ENCODE peak calls at places on chromosomes 1 and 21, in seven cellular contexts. L is fibroblast of lung, B is aorta, Z is hepatocyte, X is IMR-90, D is left ventricle myocardium inferior, F is foreskin keratinocyte. M is an unnamed sample. For H3K4me1, the result is how much of the 10 kb centered on the place peaks cover.

GRCh38 chr21:39087976-39088370 is 95.3 kb downstream of the PSMG1 start:
- DNase-seq in L (no peak), B (no peak), Z (no peak), X (no peak), D (no peak), F (no peak), M (no peak)

GRCh38 chr1:43766818-43767525 is 59.6 kb downstream of the ST3GAL3 start:
- DNase-seq in L (no peak), B (no peak), Z (no peak), X (peak), D (no peak), F (peak), M (peak)

GRCh38 chr1:65965597-65965996 is 172.9 kb downstream of the PDE4B start:
- DNase-seq in L (no peak), B (no peak), Z (no peak), X (no peak), D (no peak), F (no peak), M (no peak)

GRCh38 chr1:36803870-36804560 is 230.3 kb downstream of the GRIK3 start:
- DNase-seq in L (no peak), B (no peak), Z (no peak), X (no peak), D (no peak), F (no peak), M (no peak)

GRCh38 chr1:153578490-153578889 is 12.8 kb upstream of the S100A2 start:
- DNase-seq in L (no peak), B (no peak), Z (no peak), X (peak), D (no peak), F (no peak), M (no peak)

GRCh38 chr21:33394260-33394659 is 9.0 kb upstream of the IFNGR2 start:
- DNase-seq in L (peak), B (no peak), Z (no peak), X (no peak), D (no peak), F (no peak), M (no peak)

GRCh38 chr1:193674292-193674944 is 488.0 kb upstream of the B3GALT2 start:
- DNase-seq in L (peak), B (no peak), Z (no peak), X (peak), D (no peak), F (no peak), M (no peak)

GRCh38 chr1:247332215-247332900 is 691 bp upstream of the ZNF496 start:
- DNase-seq in L (peak), B (peak), Z (peak), X (peak), D (peak), F (peak), M (peak)

GRCh38 chr1:211616231-211617031 is 37.5 kb upstream of the SLC30A1 start:
- DNase-seq in L (peak), B (peak), Z (no peak), X (no peak), D (peak), F (no peak), M (no peak)

GRCh38 chr1:121483961-121484424 is 299.2 kb downstream of the SRGAP2C start:
- DNase-seq in L (peak), B (no peak), Z (peak), X (peak), D (no peak), F (peak), M (no peak)

GRCh38 chr1:61107638-61108037 is 25.3 kb downstream of the NFIA start:
- DNase-seq in L (no peak), B (no peak), Z (no peak), X (no peak), D (no peak), F (no peak), M (no peak)

GRCh38 chr1:53892911-53893310 is 1.1 kb upstream of the DIO1 start:
- DNase-seq in L (no peak), B (no peak), Z (no peak), X (no peak), D (no peak), F (no peak), M (no peak)

GRCh38 chr21:41045534-41046268 is 122.3 kb upstream of the BACE2 start:
- DNase-seq in L (no peak), B (no peak), Z (peak), X (no peak), D (no peak), F (no peak), M (no peak)

GRCh38 chr1:65825736-65826135 is 33.0 kb downstream of the PDE4B start:
- DNase-seq in L (peak), B (no peak), Z (no peak), X (peak), D (no peak), F (no peak), M (no peak)

GRCh38 chr1:81813691-81814090 is 13.0 kb downstream of the ADGRL2 start:
- DNase-seq in L (no peak), B (no peak), Z (no peak), X (no peak), D (no peak), F (no peak), M (no peak)

GRCh38 chr1:208071425-208072031 is 160.6 kb upstream of the CD34 start:
- DNase-seq in L (no peak), B (no peak), Z (no peak), X (peak), D (no peak), F (no peak), M (no peak)

GRCh38 chr1:4213599-4213998 is 313.5 kb upstream of the C1orf174 start:
- DNase-seq in L (no peak), B (no peak), Z (no peak), X (no peak), D (no peak), F (no peak), M (no peak)

GRCh38 chr1:186848509-186849130 is 19.9 kb downstream of the PLA2G4A start:
- DNase-seq in L (no peak), B (no peak), Z (peak), X (peak), D (no peak), F (no peak), M (no peak)

GRCh38 chr1:89608627-89609338 is 24.1 kb upstream of the LRRC8C start:
- DNase-seq in L (no peak), B (no peak), Z (no peak), X (no peak), D (no peak), F (no peak), M (no peak)

GRCh38 chr1:236997882-236998281 is 6.4 kb downstream of the MT1HL1 start:
- DNase-seq in L (no peak), B (peak), Z (no peak), X (no peak), D (peak), F (no peak), M (no peak)

GRCh38 chr21:42586406-42586805 is 67.0 kb upstream of the PDE9A start:
- DNase-seq in L (no peak), B (no peak), Z (no peak), X (no peak), D (no peak), F (no peak), M (no peak)

GRCh38 chr1:82388679-82389078 is 587.9 kb downstream of the ADGRL2 start:
- DNase-seq in L (peak), B (no peak), Z (peak), X (peak), D (no peak), F (peak), M (peak)

GRCh38 chr1:48767957-48768510 is 8.7 kb downstream of the BEND5 start:
- DNase-seq in L (peak), B (no peak), Z (no peak), X (peak), D (no peak), F (no peak), M (no peak)

GRCh38 chr1:92481598-92482403 is 4.9 kb downstream of the GFI1 start:
- DNase-seq in L (peak), B (no peak), Z (peak), X (no peak), D (no peak), F (no peak), M (no peak)

GRCh38 chr1:201228011-201228983 is 37.7 kb downstream of the IGFN1 start:
- DNase-seq in L (no peak), B (no peak), Z (no peak), X (no peak), D (no peak), F (no peak), M (no peak)

GRCh38 chr1:100722211-100722610 is 2.7 kb downstream of the VCAM1 start:
- DNase-seq in L (no peak), B (no peak), Z (no peak), X (peak), D (no peak), F (no peak), M (no peak)

GRCh38 chr1:226974544-226975258 is 34.6 kb downstream of the COQ8A start:
- DNase-seq in L (no peak), B (peak), Z (peak), X (no peak), D (peak), F (no peak), M (no peak)

GRCh38 chr1:150777544-150777943 is 12.0 kb upstream of the CTSS start:
- DNase-seq in L (no peak), B (no peak), Z (no peak), X (no peak), D (no peak), F (no peak), M (no peak)

GRCh38 chr1:242556276-242556675 is 31.8 kb upstream of the PLD5 start:
- DNase-seq in L (no peak), B (no peak), Z (no peak), X (no peak), D (no peak), F (peak), M (no peak)

GRCh38 chr21:14382486-14382834 is 486 bp downstream of the HSPA13 start:
- DNase-seq in L (peak), B (peak), Z (peak), X (peak), D (no peak), F (no peak), M (peak)

GRCh38 chr1:61149010-61149860 is 66.9 kb downstream of the NFIA start:
- DNase-seq in L (no peak), B (no peak), Z (no peak), X (no peak), D (no peak), F (peak), M (no peak)

GRCh38 chr1:110472546-110472945 is 21.6 kb downstream of the PROK1 start:
- DNase-seq in L (no peak), B (peak), Z (no peak), X (no peak), D (no peak), F (no peak), M (no peak)

GRCh38 chr1:201511925-201512539 is 5.1 kb upstream of the CSRP1 start:
- DNase-seq in L (no peak), B (peak), Z (peak), X (no peak), D (peak), F (no peak), M (no peak)

GRCh38 chr1:225937048-225937968 is 3.7 kb downstream of the LEFTY2 start:
- DNase-seq in L (no peak), B (no peak), Z (no peak), X (no peak), D (no peak), F (no peak), M (no peak)

GRCh38 chr1:221025391-221026355 is 146.4 kb downstream of the HLX start:
- DNase-seq in L (no peak), B (no peak), Z (no peak), X (peak), D (no peak), F (no peak), M (no peak)

GRCh38 chr1:246959944-246960693 is 28.4 kb upstream of the AHCTF1 start:
- DNase-seq in L (peak), B (no peak), Z (no peak), X (no peak), D (no peak), F (no peak), M (no peak)

GRCh38 chr1:199723557-199723956 is 304.0 kb upstream of the NR5A2 start:
- DNase-seq in L (peak), B (no peak), Z (no peak), X (peak), D (no peak), F (no peak), M (peak)

GRCh38 chr1:22755641-22756040 is 45.0 kb downstream of the EPHB2 start:
- DNase-seq in L (no peak), B (no peak), Z (no peak), X (peak), D (no peak), F (no peak), M (no peak)

GRCh38 chr1:22754106-22754768 is 43.6 kb downstream of the EPHB2 start:
- DNase-seq in L (no peak), B (no peak), Z (no peak), X (peak), D (no peak), F (no peak), M (no peak)

GRCh38 chr1:22754824-22755223 is 44.2 kb downstream of the EPHB2 start:
- DNase-seq in L (no peak), B (no peak), Z (no peak), X (no peak), D (no peak), F (no peak), M (no peak)

GRCh38 chr1:22752339-22752738 is 41.7 kb downstream of the EPHB2 start:
- DNase-seq in L (no peak), B (no peak), Z (no peak), X (no peak), D (no peak), F (no peak), M (no peak)

GRCh38 chr1:22753396-22754083 is 42.9 kb downstream of the EPHB2 start:
- DNase-seq in L (peak), B (no peak), Z (no peak), X (peak), D (no peak), F (no peak), M (no peak)
- H3K4me1 ChIP-seq in L (under half), B (under half), Z (under half), X (under half), D (under half), F (under half), M (under half)

GRCh38 chr1:155051777-155052398 is 772 bp downstream of the ADAM15 start:
- DNase-seq in L (peak), B (peak), Z (no peak), X (peak), D (peak), F (peak), M (peak)

GRCh38 chr1:155051342-155051776 is 243 bp downstream of the ADAM15 start:
- DNase-seq in L (no peak), B (peak), Z (no peak), X (no peak), D (no peak), F (no peak), M (no peak)

GRCh38 chr1:155050560-155051341 is at the start of gene ADAM15:
- DNase-seq in L (peak), B (peak), Z (peak), X (peak), D (peak), F (peak), M (peak)

GRCh38 chr1:155049651-155050559 is 1.2 kb upstream of the ADAM15 start:
- DNase-seq in L (peak), B (no peak), Z (no peak), X (peak), D (no peak), F (peak), M (peak)

GRCh38 chr1:155048449-155049334 is 2.4 kb upstream of the ADAM15 start:
- DNase-seq in L (no peak), B (no peak), Z (no peak), X (no peak), D (no peak), F (no peak), M (no peak)
- H3K4me1 ChIP-seq in L (under half), B (under half), Z (under half), X (under half), D (half or more), F (under half), M (under half)

GRCh38 chr1:12473596-12474329 is 144.2 kb downstream of the DHRS3 start:
- DNase-seq in L (peak), B (no peak), Z (no peak), X (peak), D (peak), F (no peak), M (no peak)
- H3K4me1 ChIP-seq in L (under half), B (under half), Z (half or more), X (under half), D (half or more), F (under half), M (under half)

GRCh38 chr1:39003787-39004186 is 12.7 kb downstream of the AKIRIN1 start:
- DNase-seq in L (no peak), B (no peak), Z (no peak), X (peak), D (no peak), F (no peak), M (no peak)

GRCh38 chr1:38997034-38997900 is 6.2 kb downstream of the AKIRIN1 start:
- DNase-seq in L (peak), B (no peak), Z (no peak), X (no peak), D (no peak), F (no peak), M (no peak)

GRCh38 chr1:39003464-39003752 is 12.3 kb downstream of the AKIRIN1 start:
- DNase-seq in L (no peak), B (no peak), Z (no peak), X (no peak), D (no peak), F (no peak), M (no peak)

GRCh38 chr1:38997901-38998190 is 6.8 kb downstream of the AKIRIN1 start:
- DNase-seq in L (no peak), B (no peak), Z (no peak), X (no peak), D (no peak), F (no peak), M (no peak)

DNA sequence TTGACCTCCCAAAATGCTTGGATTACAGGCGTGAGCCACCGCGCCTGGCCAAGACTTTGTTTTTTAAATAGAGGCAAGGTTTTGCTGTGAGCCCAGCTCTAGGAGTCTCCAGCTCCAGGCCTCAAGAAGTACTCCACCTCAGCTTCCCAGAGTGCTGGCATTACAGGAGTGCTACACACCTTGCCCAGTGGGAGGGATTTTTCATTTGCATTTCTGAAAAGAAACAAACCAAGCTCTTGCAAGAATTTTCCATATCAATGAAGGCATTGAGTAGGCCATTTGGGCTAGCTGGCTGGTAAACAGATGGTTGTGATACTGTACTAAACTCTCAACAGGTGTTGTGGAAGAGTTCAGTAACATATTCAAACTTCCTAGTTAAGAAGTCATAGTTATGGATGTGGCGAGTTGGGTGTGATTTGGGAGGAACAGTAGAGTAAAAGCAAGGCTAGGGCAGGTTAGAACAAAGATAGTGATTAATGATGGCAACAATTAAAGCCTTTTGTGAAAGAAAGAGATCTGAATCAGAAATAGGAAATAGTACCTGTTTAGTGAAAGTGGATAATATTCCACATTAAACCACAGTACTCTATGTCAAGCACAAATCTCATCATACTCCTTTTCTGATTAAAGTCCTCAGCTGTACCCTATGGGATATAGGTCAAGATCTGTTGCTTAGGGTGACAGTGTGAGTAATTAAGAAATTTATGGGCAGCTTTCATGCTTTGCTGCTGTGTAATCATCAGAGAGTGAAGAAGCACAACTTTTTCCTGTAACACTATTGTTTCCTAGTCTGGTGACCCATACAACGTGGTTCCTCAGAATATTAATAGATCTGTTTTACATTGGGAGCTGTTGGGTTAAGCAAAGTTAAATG is 10.7 kb downstream of the AKIRIN1 start:
- DNase-seq in L (no peak), B (no peak), Z (no peak), X (no peak), D (no peak), F (peak), M (no peak)
- H3K4me1 ChIP-seq in L (under half), B (under half), Z (under half), X (under half), D (half or more), F (under half), M (under half)

DNA sequence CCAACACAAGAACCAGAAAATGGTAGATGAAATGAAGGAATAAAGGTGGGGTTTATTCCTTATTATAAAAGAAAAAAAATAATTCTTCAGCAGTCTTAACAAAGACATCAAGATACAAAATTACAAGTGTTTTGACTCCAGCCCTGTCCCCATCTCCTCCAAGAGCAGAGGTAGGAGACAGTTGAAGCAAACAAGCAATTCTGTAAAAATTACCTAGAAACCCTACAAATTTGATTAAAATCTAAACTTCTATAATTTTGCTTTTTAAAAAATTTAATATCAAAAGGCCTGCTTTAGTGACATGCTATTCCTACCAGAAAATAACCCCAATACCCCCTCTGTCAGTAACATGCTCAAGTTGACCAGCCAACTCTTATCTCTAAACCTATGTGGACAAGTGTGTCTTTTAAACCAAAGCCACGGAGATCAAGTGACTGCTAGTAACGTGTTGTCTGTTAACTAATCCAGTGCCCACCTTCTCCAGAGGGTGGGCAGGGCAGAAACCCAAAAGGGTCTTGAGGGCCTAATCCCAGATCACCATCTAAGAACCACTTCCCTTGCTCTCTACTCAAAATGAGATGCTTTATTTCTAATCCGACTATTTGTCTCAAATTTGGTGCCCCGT is 8.4 kb downstream of the GLUL start:
- DNase-seq in L (no peak), B (no peak), Z (no peak), X (no peak), D (no peak), F (no peak), M (no peak)
- H3K4me1 ChIP-seq in L (under half), B (under half), Z (under half), X (under half), D (half or more), F (under half), M (under half)

DNA sequence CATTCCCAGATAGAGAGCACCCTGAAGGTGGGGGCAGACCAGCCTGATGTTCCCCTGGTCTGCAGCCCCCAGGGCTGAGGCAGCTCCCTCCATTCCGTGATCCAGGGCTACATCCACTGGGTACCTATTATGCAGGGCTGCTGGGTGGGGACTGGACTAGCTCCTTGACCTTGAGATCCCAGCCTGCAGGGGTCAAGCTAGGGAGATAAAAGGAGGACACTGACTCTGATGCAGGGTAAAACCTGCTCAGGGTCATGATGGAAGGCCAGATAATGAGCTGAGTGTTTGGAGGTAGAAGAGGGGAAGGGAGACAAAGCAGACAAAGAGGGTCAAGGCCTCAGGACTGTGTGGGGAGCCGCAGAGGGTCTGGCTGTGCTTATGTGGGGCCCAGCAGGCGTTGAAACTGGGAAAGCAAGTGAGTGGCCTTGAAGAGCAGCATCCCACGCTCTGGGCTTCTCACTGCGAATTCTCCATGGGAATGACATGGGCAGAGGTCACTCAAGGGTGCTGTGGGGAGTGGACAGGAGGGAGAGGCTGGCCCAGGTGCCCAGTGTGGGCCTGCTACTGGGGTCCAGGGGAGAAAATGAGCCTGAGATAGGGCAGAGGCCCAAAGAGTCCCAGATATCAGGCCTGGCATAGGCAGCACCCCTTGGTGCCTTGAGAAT is 9.7 kb downstream of the FOXO6 start:
- DNase-seq in L (no peak), B (no peak), Z (no peak), X (no peak), D (no peak), F (no peak), M (no peak)
- H3K4me1 ChIP-seq in L (under half), B (under half), Z (under half), X (under half), D (under half), F (under half), M (under half)

GRCh38 chr1:174743654-174744561 is 255.8 kb upstream of the CACYBP start:
- DNase-seq in L (peak), B (no peak), Z (peak), X (peak), D (no peak), F (peak), M (no peak)
- H3K4me1 ChIP-seq in L (under half), B (under half), Z (under half), X (under half), D (under half), F (under half), M (under half)

M was measured in HAP-1.